ENCODE peak calls at places on chromosomes 7 and 10, in eight cellular contexts. One of them, this sample, is unnamed.

GRCh38 chr7:116740758-116741462 is 68.9 kb downstream of the MET start:
- DNase-seq in ELF-1: no peak
- DNase-seq in DMS153: no peak
- DNase-seq in HEK293T: no peak
- DNase-seq in stimulated activated CD8-positive, alpha-beta memory T cell treated with anti-CD3 and anti-CD28 coated beads, Interleukin-7, amount 100 ng/mL, for 4 hours: no peak
- DNase-seq in activated T-cell treated with anti-CD3 and anti-CD28 coated beads, Interleukin-2, amount 50 U/mL, for 48 hours: no peak
- DNase-seq in activated CD4-positive, alpha-beta T cell treated with anti-CD3 and anti-CD28 coated beads, Interleukin-2, amount 50 U/mL, for 24 hours: no peak
- DNase-seq in T-cell: no peak
- DNase-seq in this sample: no peak

GRCh38 chr10:45442670-45443069 is 68.7 kb downstream of the ALOX5 start:
- DNase-seq in HEK293T: no peak
- DNase-seq in activated CD4-positive, alpha-beta T cell treated with anti-CD3 and anti-CD28 coated beads, Interleukin-2, amount 50 U/mL, for 24 hours: no peak
- DNase-seq in DMS153: no peak
- DNase-seq in stimulated activated CD8-positive, alpha-beta memory T cell treated with anti-CD3 and anti-CD28 coated beads, Interleukin-7, amount 100 ng/mL, for 4 hours: no peak
- DNase-seq in T-cell: no peak
- DNase-seq in activated T-cell treated with anti-CD3 and anti-CD28 coated beads, Interleukin-2, amount 50 U/mL, for 48 hours: peak
- DNase-seq in ELF-1: no peak
- DNase-seq in this sample: no peak

GRCh38 chr7:22563115-22563514 is 63.1 kb upstream of the STEAP1B start:
- DNase-seq in DMS153: peak
- DNase-seq in stimulated activated CD8-positive, alpha-beta memory T cell treated with anti-CD3 and anti-CD28 coated beads, Interleukin-7, amount 100 ng/mL, for 4 hours: no peak
- DNase-seq in activated CD4-positive, alpha-beta T cell treated with anti-CD3 and anti-CD28 coated beads, Interleukin-2, amount 50 U/mL, for 24 hours: no peak
- DNase-seq in activated T-cell treated with anti-CD3 and anti-CD28 coated beads, Interleukin-2, amount 50 U/mL, for 48 hours: no peak
- DNase-seq in HEK293T: no peak
- DNase-seq in ELF-1: peak
- DNase-seq in T-cell: no peak
- DNase-seq in this sample: no peak

GRCh38 chr7:128883622-128884549 is 21.2 kb downstream of the ATP6V1F start:
- DNase-seq in ELF-1: peak
- DNase-seq in T-cell: peak
- DNase-seq in DMS153: peak
- DNase-seq in activated CD4-positive, alpha-beta T cell treated with anti-CD3 and anti-CD28 coated beads, Interleukin-2, amount 50 U/mL, for 24 hours: peak
- DNase-seq in HEK293T: peak
- DNase-seq in activated T-cell treated with anti-CD3 and anti-CD28 coated beads, Interleukin-2, amount 50 U/mL, for 48 hours: peak
- DNase-seq in stimulated activated CD8-positive, alpha-beta memory T cell treated with anti-CD3 and anti-CD28 coated beads, Interleukin-7, amount 100 ng/mL, for 4 hours: peak
- DNase-seq in this sample: peak

GRCh38 chr10:45495438-45496152 is 121.6 kb downstream of the ALOX5 start:
- DNase-seq in activated T-cell treated with anti-CD3 and anti-CD28 coated beads, Interleukin-2, amount 50 U/mL, for 48 hours: no peak
- DNase-seq in HEK293T: no peak
- DNase-seq in activated CD4-positive, alpha-beta T cell treated with anti-CD3 and anti-CD28 coated beads, Interleukin-2, amount 50 U/mL, for 24 hours: no peak
- DNase-seq in T-cell: no peak
- DNase-seq in stimulated activated CD8-positive, alpha-beta memory T cell treated with anti-CD3 and anti-CD28 coated beads, Interleukin-7, amount 100 ng/mL, for 4 hours: no peak
- DNase-seq in DMS153: no peak
- DNase-seq in ELF-1: no peak
- DNase-seq in this sample: no peak

GRCh38 chr10:30185916-30186315 is 126.5 kb upstream of the JCAD start:
- DNase-seq in DMS153: no peak
- DNase-seq in activated CD4-positive, alpha-beta T cell treated with anti-CD3 and anti-CD28 coated beads, Interleukin-2, amount 50 U/mL, for 24 hours: no peak
- DNase-seq in T-cell: no peak
- DNase-seq in activated T-cell treated with anti-CD3 and anti-CD28 coated beads, Interleukin-2, amount 50 U/mL, for 48 hours: no peak
- DNase-seq in stimulated activated CD8-positive, alpha-beta memory T cell treated with anti-CD3 and anti-CD28 coated beads, Interleukin-7, amount 100 ng/mL, for 4 hours: no peak
- DNase-seq in HEK293T: no peak
- DNase-seq in ELF-1: no peak
- DNase-seq in this sample: no peak

GRCh38 chr10:126576336-126576735 is 94.2 kb downstream of the C10orf90 start:
- DNase-seq in stimulated activated CD8-positive, alpha-beta memory T cell treated with anti-CD3 and anti-CD28 coated beads, Interleukin-7, amount 100 ng/mL, for 4 hours: no peak
- DNase-seq in T-cell: no peak
- DNase-seq in DMS153: no peak
- DNase-seq in activated CD4-positive, alpha-beta T cell treated with anti-CD3 and anti-CD28 coated beads, Interleukin-2, amount 50 U/mL, for 24 hours: no peak
- DNase-seq in HEK293T: no peak
- DNase-seq in activated T-cell treated with anti-CD3 and anti-CD28 coated beads, Interleukin-2, amount 50 U/mL, for 48 hours: no peak
- DNase-seq in ELF-1: no peak
- DNase-seq in this sample: no peak

GRCh38 chr7:17640730-17641377 is 299.4 kb downstream of the SNX13 start:
- DNase-seq in T-cell: no peak
- DNase-seq in activated T-cell treated with anti-CD3 and anti-CD28 coated beads, Interleukin-2, amount 50 U/mL, for 48 hours: no peak
- DNase-seq in activated CD4-positive, alpha-beta T cell treated with anti-CD3 and anti-CD28 coated beads, Interleukin-2, amount 50 U/mL, for 24 hours: peak
- DNase-seq in stimulated activated CD8-positive, alpha-beta memory T cell treated with anti-CD3 and anti-CD28 coated beads, Interleukin-7, amount 100 ng/mL, for 4 hours: no peak
- DNase-seq in DMS153: no peak
- DNase-seq in HEK293T: peak
- DNase-seq in ELF-1: no peak
- DNase-seq in this sample: no peak

GRCh38 chr10:104376784-104377300 is 23.2 kb downstream of the CFAP58 start:
- DNase-seq in activated CD4-positive, alpha-beta T cell treated with anti-CD3 and anti-CD28 coated beads, Interleukin-2, amount 50 U/mL, for 24 hours: no peak
- DNase-seq in DMS153: no peak
- DNase-seq in ELF-1: no peak
- DNase-seq in stimulated activated CD8-positive, alpha-beta memory T cell treated with anti-CD3 and anti-CD28 coated beads, Interleukin-7, amount 100 ng/mL, for 4 hours: no peak
- DNase-seq in T-cell: no peak
- DNase-seq in activated T-cell treated with anti-CD3 and anti-CD28 coated beads, Interleukin-2, amount 50 U/mL, for 48 hours: no peak
- DNase-seq in HEK293T: no peak
- DNase-seq in this sample: no peak

GRCh38 chr10:77105756-77106155 is 531.9 kb downstream of the KCNMA1 start:
- DNase-seq in activated CD4-positive, alpha-beta T cell treated with anti-CD3 and anti-CD28 coated beads, Interleukin-2, amount 50 U/mL, for 24 hours: no peak
- DNase-seq in activated T-cell treated with anti-CD3 and anti-CD28 coated beads, Interleukin-2, amount 50 U/mL, for 48 hours: no peak
- DNase-seq in stimulated activated CD8-positive, alpha-beta memory T cell treated with anti-CD3 and anti-CD28 coated beads, Interleukin-7, amount 100 ng/mL, for 4 hours: no peak
- DNase-seq in ELF-1: no peak
- DNase-seq in DMS153: no peak
- DNase-seq in HEK293T: no peak
- DNase-seq in T-cell: no peak
- DNase-seq in this sample: no peak

GRCh38 chr7:101494602-101495329 is 132.1 kb downstream of the COL26A1 start:
- DNase-seq in T-cell: no peak
- DNase-seq in ELF-1: peak
- DNase-seq in activated CD4-positive, alpha-beta T cell treated with anti-CD3 and anti-CD28 coated beads, Interleukin-2, amount 50 U/mL, for 24 hours: no peak
- DNase-seq in HEK293T: peak
- DNase-seq in activated T-cell treated with anti-CD3 and anti-CD28 coated beads, Interleukin-2, amount 50 U/mL, for 48 hours: no peak
- DNase-seq in stimulated activated CD8-positive, alpha-beta memory T cell treated with anti-CD3 and anti-CD28 coated beads, Interleukin-7, amount 100 ng/mL, for 4 hours: no peak
- DNase-seq in DMS153: no peak
- DNase-seq in this sample: no peak

GRCh38 chr10:6069101-6069931 is 7.1 kb upstream of the IL2RA start:
- DNase-seq in activated CD4-positive, alpha-beta T cell treated with anti-CD3 and anti-CD28 coated beads, Interleukin-2, amount 50 U/mL, for 24 hours: no peak
- DNase-seq in DMS153: no peak
- DNase-seq in activated T-cell treated with anti-CD3 and anti-CD28 coated beads, Interleukin-2, amount 50 U/mL, for 48 hours: peak
- DNase-seq in T-cell: peak
- DNase-seq in HEK293T: no peak
- DNase-seq in ELF-1: no peak
- DNase-seq in stimulated activated CD8-positive, alpha-beta memory T cell treated with anti-CD3 and anti-CD28 coated beads, Interleukin-7, amount 100 ng/mL, for 4 hours: no peak
- DNase-seq in this sample: no peak

GRCh38 chr10:128877936-128878335 is 589.1 kb upstream of the MGMT start:
- DNase-seq in stimulated activated CD8-positive, alpha-beta memory T cell treated with anti-CD3 and anti-CD28 coated beads, Interleukin-7, amount 100 ng/mL, for 4 hours: no peak
- DNase-seq in HEK293T: no peak
- DNase-seq in ELF-1: peak
- DNase-seq in activated CD4-positive, alpha-beta T cell treated with anti-CD3 and anti-CD28 coated beads, Interleukin-2, amount 50 U/mL, for 24 hours: no peak
- DNase-seq in T-cell: no peak
- DNase-seq in activated T-cell treated with anti-CD3 and anti-CD28 coated beads, Interleukin-2, amount 50 U/mL, for 48 hours: no peak
- DNase-seq in DMS153: no peak
- DNase-seq in this sample: no peak

GRCh38 chr7:7923818-7924217 is 44.8 kb upstream of the GLCCI1 start:
- DNase-seq in stimulated activated CD8-positive, alpha-beta memory T cell treated with anti-CD3 and anti-CD28 coated beads, Interleukin-7, amount 100 ng/mL, for 4 hours: no peak
- DNase-seq in activated T-cell treated with anti-CD3 and anti-CD28 coated beads, Interleukin-2, amount 50 U/mL, for 48 hours: no peak
- DNase-seq in HEK293T: no peak
- DNase-seq in T-cell: no peak
- DNase-seq in DMS153: no peak
- DNase-seq in activated CD4-positive, alpha-beta T cell treated with anti-CD3 and anti-CD28 coated beads, Interleukin-2, amount 50 U/mL, for 24 hours: no peak
- DNase-seq in ELF-1: no peak
- DNase-seq in this sample: no peak

GRCh38 chr7:70402069-70402468 is 729.9 kb upstream of the GALNT17 start:
- DNase-seq in activated T-cell treated with anti-CD3 and anti-CD28 coated beads, Interleukin-2, amount 50 U/mL, for 48 hours: no peak
- DNase-seq in activated CD4-positive, alpha-beta T cell treated with anti-CD3 and anti-CD28 coated beads, Interleukin-2, amount 50 U/mL, for 24 hours: no peak
- DNase-seq in ELF-1: no peak
- DNase-seq in DMS153: no peak
- DNase-seq in stimulated activated CD8-positive, alpha-beta memory T cell treated with anti-CD3 and anti-CD28 coated beads, Interleukin-7, amount 100 ng/mL, for 4 hours: no peak
- DNase-seq in T-cell: no peak
- DNase-seq in HEK293T: no peak
- DNase-seq in this sample: no peak

GRCh38 chr10:73732931-73733623 is 11.1 kb upstream of the SEC24C start:
- DNase-seq in ELF-1: peak
- DNase-seq in T-cell: no peak
- DNase-seq in activated CD4-positive, alpha-beta T cell treated with anti-CD3 and anti-CD28 coated beads, Interleukin-2, amount 50 U/mL, for 24 hours: no peak
- DNase-seq in HEK293T: no peak
- DNase-seq in DMS153: no peak
- DNase-seq in activated T-cell treated with anti-CD3 and anti-CD28 coated beads, Interleukin-2, amount 50 U/mL, for 48 hours: no peak
- DNase-seq in stimulated activated CD8-positive, alpha-beta memory T cell treated with anti-CD3 and anti-CD28 coated beads, Interleukin-7, amount 100 ng/mL, for 4 hours: no peak
- DNase-seq in this sample: no peak

GRCh38 chr7:77827999-77828398 is 29.4 kb downstream of the PHTF2 start:
- DNase-seq in DMS153: peak
- DNase-seq in ELF-1: no peak
- DNase-seq in T-cell: no peak
- DNase-seq in activated T-cell treated with anti-CD3 and anti-CD28 coated beads, Interleukin-2, amount 50 U/mL, for 48 hours: no peak
- DNase-seq in activated CD4-positive, alpha-beta T cell treated with anti-CD3 and anti-CD28 coated beads, Interleukin-2, amount 50 U/mL, for 24 hours: no peak
- DNase-seq in stimulated activated CD8-positive, alpha-beta memory T cell treated with anti-CD3 and anti-CD28 coated beads, Interleukin-7, amount 100 ng/mL, for 4 hours: no peak
- DNase-seq in HEK293T: no peak
- DNase-seq in this sample: no peak

GRCh38 chr7:148906707-148907498 is 22.8 kb upstream of the EZH2 start:
- DNase-seq in DMS153: no peak
- DNase-seq in T-cell: no peak
- DNase-seq in activated CD4-positive, alpha-beta T cell treated with anti-CD3 and anti-CD28 coated beads, Interleukin-2, amount 50 U/mL, for 24 hours: no peak
- DNase-seq in activated T-cell treated with anti-CD3 and anti-CD28 coated beads, Interleukin-2, amount 50 U/mL, for 48 hours: no peak
- DNase-seq in HEK293T: no peak
- DNase-seq in ELF-1: no peak
- DNase-seq in stimulated activated CD8-positive, alpha-beta memory T cell treated with anti-CD3 and anti-CD28 coated beads, Interleukin-7, amount 100 ng/mL, for 4 hours: no peak
- DNase-seq in this sample: no peak

GRCh38 chr10:117135480-117136140 is 2.5 kb downstream of the VAX1 start:
- DNase-seq in activated T-cell treated with anti-CD3 and anti-CD28 coated beads, Interleukin-2, amount 50 U/mL, for 48 hours: no peak
- DNase-seq in T-cell: no peak
- DNase-seq in DMS153: no peak
- DNase-seq in activated CD4-positive, alpha-beta T cell treated with anti-CD3 and anti-CD28 coated beads, Interleukin-2, amount 50 U/mL, for 24 hours: no peak
- DNase-seq in HEK293T: no peak
- DNase-seq in stimulated activated CD8-positive, alpha-beta memory T cell treated with anti-CD3 and anti-CD28 coated beads, Interleukin-7, amount 100 ng/mL, for 4 hours: no peak
- DNase-seq in ELF-1: no peak
- DNase-seq in this sample: no peak

GRCh38 chr7:3204526-3204925 is 96.5 kb upstream of the SDK1 start:
- DNase-seq in DMS153: no peak
- DNase-seq in HEK293T: no peak
- DNase-seq in T-cell: no peak
- DNase-seq in stimulated activated CD8-positive, alpha-beta memory T cell treated with anti-CD3 and anti-CD28 coated beads, Interleukin-7, amount 100 ng/mL, for 4 hours: no peak
- DNase-seq in activated CD4-positive, alpha-beta T cell treated with anti-CD3 and anti-CD28 coated beads, Interleukin-2, amount 50 U/mL, for 24 hours: no peak
- DNase-seq in ELF-1: no peak
- DNase-seq in activated T-cell treated with anti-CD3 and anti-CD28 coated beads, Interleukin-2, amount 50 U/mL, for 48 hours: no peak
- DNase-seq in this sample: no peak

GRCh38 chr10:123995461-123996131 is 97.8 kb downstream of the CHST15 start:
- DNase-seq in T-cell: peak
- DNase-seq in DMS153: peak
- DNase-seq in activated CD4-positive, alpha-beta T cell treated with anti-CD3 and anti-CD28 coated beads, Interleukin-2, amount 50 U/mL, for 24 hours: no peak
- DNase-seq in stimulated activated CD8-positive, alpha-beta memory T cell treated with anti-CD3 and anti-CD28 coated beads, Interleukin-7, amount 100 ng/mL, for 4 hours: no peak
- DNase-seq in ELF-1: peak
- DNase-seq in activated T-cell treated with anti-CD3 and anti-CD28 coated beads, Interleukin-2, amount 50 U/mL, for 48 hours: peak
- DNase-seq in HEK293T: peak
- DNase-seq in this sample: no peak

GRCh38 chr7:156038345-156038744 is 226.1 kb upstream of the SHH start:
- DNase-seq in DMS153: no peak
- DNase-seq in T-cell: no peak
- DNase-seq in HEK293T: no peak
- DNase-seq in activated T-cell treated with anti-CD3 and anti-CD28 coated beads, Interleukin-2, amount 50 U/mL, for 48 hours: no peak
- DNase-seq in ELF-1: peak
- DNase-seq in activated CD4-positive, alpha-beta T cell treated with anti-CD3 and anti-CD28 coated beads, Interleukin-2, amount 50 U/mL, for 24 hours: no peak
- DNase-seq in stimulated activated CD8-positive, alpha-beta memory T cell treated with anti-CD3 and anti-CD28 coated beads, Interleukin-7, amount 100 ng/mL, for 4 hours: no peak
- DNase-seq in this sample: no peak

GRCh38 chr7:75950111-75950681 is 35.2 kb downstream of the POR start:
- DNase-seq in DMS153: no peak
- DNase-seq in HEK293T: no peak
- DNase-seq in stimulated activated CD8-positive, alpha-beta memory T cell treated with anti-CD3 and anti-CD28 coated beads, Interleukin-7, amount 100 ng/mL, for 4 hours: no peak
- DNase-seq in activated CD4-positive, alpha-beta T cell treated with anti-CD3 and anti-CD28 coated beads, Interleukin-2, amount 50 U/mL, for 24 hours: no peak
- DNase-seq in T-cell: no peak
- DNase-seq in ELF-1: no peak
- DNase-seq in activated T-cell treated with anti-CD3 and anti-CD28 coated beads, Interleukin-2, amount 50 U/mL, for 48 hours: no peak
- DNase-seq in this sample: no peak

GRCh38 chr10:98511861-98512260 is 65.1 kb upstream of the HPS1 start:
- DNase-seq in ELF-1: no peak
- DNase-seq in stimulated activated CD8-positive, alpha-beta memory T cell treated with anti-CD3 and anti-CD28 coated beads, Interleukin-7, amount 100 ng/mL, for 4 hours: no peak
- DNase-seq in T-cell: no peak
- DNase-seq in DMS153: no peak
- DNase-seq in activated T-cell treated with anti-CD3 and anti-CD28 coated beads, Interleukin-2, amount 50 U/mL, for 48 hours: no peak
- DNase-seq in HEK293T: no peak
- DNase-seq in activated CD4-positive, alpha-beta T cell treated with anti-CD3 and anti-CD28 coated beads, Interleukin-2, amount 50 U/mL, for 24 hours: no peak
- DNase-seq in this sample: no peak

GRCh38 chr7:127504715-127505114 is 80.7 kb downstream of the GCC1 start:
- DNase-seq in ELF-1: peak
- DNase-seq in DMS153: no peak
- DNase-seq in activated T-cell treated with anti-CD3 and anti-CD28 coated beads, Interleukin-2, amount 50 U/mL, for 48 hours: peak
- DNase-seq in HEK293T: peak
- DNase-seq in activated CD4-positive, alpha-beta T cell treated with anti-CD3 and anti-CD28 coated beads, Interleukin-2, amount 50 U/mL, for 24 hours: no peak
- DNase-seq in stimulated activated CD8-positive, alpha-beta memory T cell treated with anti-CD3 and anti-CD28 coated beads, Interleukin-7, amount 100 ng/mL, for 4 hours: no peak
- DNase-seq in T-cell: peak
- DNase-seq in this sample: no peak

GRCh38 chr10:4162571-4163286 is 377.7 kb upstream of the KLF6 start:
- DNase-seq in T-cell: no peak
- DNase-seq in stimulated activated CD8-positive, alpha-beta memory T cell treated with anti-CD3 and anti-CD28 coated beads, Interleukin-7, amount 100 ng/mL, for 4 hours: no peak
- DNase-seq in activated CD4-positive, alpha-beta T cell treated with anti-CD3 and anti-CD28 coated beads, Interleukin-2, amount 50 U/mL, for 24 hours: no peak
- DNase-seq in HEK293T: no peak
- DNase-seq in ELF-1: no peak
- DNase-seq in DMS153: no peak
- DNase-seq in activated T-cell treated with anti-CD3 and anti-CD28 coated beads, Interleukin-2, amount 50 U/mL, for 48 hours: no peak
- DNase-seq in this sample: no peak

GRCh38 chr7:113774182-113774807 is 144.5 kb downstream of the PPP1R3A start:
- DNase-seq in T-cell: no peak
- DNase-seq in HEK293T: peak
- DNase-seq in ELF-1: no peak
- DNase-seq in activated T-cell treated with anti-CD3 and anti-CD28 coated beads, Interleukin-2, amount 50 U/mL, for 48 hours: no peak
- DNase-seq in activated CD4-positive, alpha-beta T cell treated with anti-CD3 and anti-CD28 coated beads, Interleukin-2, amount 50 U/mL, for 24 hours: no peak
- DNase-seq in stimulated activated CD8-positive, alpha-beta memory T cell treated with anti-CD3 and anti-CD28 coated beads, Interleukin-7, amount 100 ng/mL, for 4 hours: no peak
- DNase-seq in DMS153: peak
- DNase-seq in this sample: peak

GRCh38 chr7:152115021-152115718 is 89.7 kb downstream of the GALNT11 start:
- DNase-seq in activated CD4-positive, alpha-beta T cell treated with anti-CD3 and anti-CD28 coated beads, Interleukin-2, amount 50 U/mL, for 24 hours: no peak
- DNase-seq in stimulated activated CD8-positive, alpha-beta memory T cell treated with anti-CD3 and anti-CD28 coated beads, Interleukin-7, amount 100 ng/mL, for 4 hours: no peak
- DNase-seq in T-cell: no peak
- DNase-seq in HEK293T: no peak
- DNase-seq in DMS153: no peak
- DNase-seq in activated T-cell treated with anti-CD3 and anti-CD28 coated beads, Interleukin-2, amount 50 U/mL, for 48 hours: no peak
- DNase-seq in ELF-1: no peak
- DNase-seq in this sample: no peak

GRCh38 chr7:131829911-131830310 is 273.5 kb upstream of the PODXL start:
- DNase-seq in ELF-1: peak
- DNase-seq in T-cell: no peak
- DNase-seq in activated T-cell treated with anti-CD3 and anti-CD28 coated beads, Interleukin-2, amount 50 U/mL, for 48 hours: no peak
- DNase-seq in stimulated activated CD8-positive, alpha-beta memory T cell treated with anti-CD3 and anti-CD28 coated beads, Interleukin-7, amount 100 ng/mL, for 4 hours: no peak
- DNase-seq in HEK293T: no peak
- DNase-seq in activated CD4-positive, alpha-beta T cell treated with anti-CD3 and anti-CD28 coated beads, Interleukin-2, amount 50 U/mL, for 24 hours: no peak
- DNase-seq in DMS153: peak
- DNase-seq in this sample: no peak

GRCh38 chr7:79702116-79702515 is 248.6 kb upstream of the MAGI2 start:
- DNase-seq in activated T-cell treated with anti-CD3 and anti-CD28 coated beads, Interleukin-2, amount 50 U/mL, for 48 hours: no peak
- DNase-seq in T-cell: no peak
- DNase-seq in stimulated activated CD8-positive, alpha-beta memory T cell treated with anti-CD3 and anti-CD28 coated beads, Interleukin-7, amount 100 ng/mL, for 4 hours: no peak
- DNase-seq in DMS153: no peak
- DNase-seq in activated CD4-positive, alpha-beta T cell treated with anti-CD3 and anti-CD28 coated beads, Interleukin-2, amount 50 U/mL, for 24 hours: no peak
- DNase-seq in ELF-1: no peak
- DNase-seq in HEK293T: no peak
- DNase-seq in this sample: no peak

GRCh38 chr10:95268438-95268837 is 22.4 kb downstream of the PDLIM1 start:
- DNase-seq in activated CD4-positive, alpha-beta T cell treated with anti-CD3 and anti-CD28 coated beads, Interleukin-2, amount 50 U/mL, for 24 hours: no peak
- DNase-seq in activated T-cell treated with anti-CD3 and anti-CD28 coated beads, Interleukin-2, amount 50 U/mL, for 48 hours: no peak
- DNase-seq in stimulated activated CD8-positive, alpha-beta memory T cell treated with anti-CD3 and anti-CD28 coated beads, Interleukin-7, amount 100 ng/mL, for 4 hours: no peak
- DNase-seq in ELF-1: peak
- DNase-seq in DMS153: no peak
- DNase-seq in HEK293T: no peak
- DNase-seq in T-cell: no peak
- DNase-seq in this sample: no peak

GRCh38 chr10:24042884-24043283 is 166.1 kb upstream of the KIAA1217 start:
- DNase-seq in activated T-cell treated with anti-CD3 and anti-CD28 coated beads, Interleukin-2, amount 50 U/mL, for 48 hours: no peak
- DNase-seq in DMS153: no peak
- DNase-seq in stimulated activated CD8-positive, alpha-beta memory T cell treated with anti-CD3 and anti-CD28 coated beads, Interleukin-7, amount 100 ng/mL, for 4 hours: no peak
- DNase-seq in ELF-1: no peak
- DNase-seq in T-cell: no peak
- DNase-seq in activated CD4-positive, alpha-beta T cell treated with anti-CD3 and anti-CD28 coated beads, Interleukin-2, amount 50 U/mL, for 24 hours: no peak
- DNase-seq in HEK293T: no peak
- DNase-seq in this sample: no peak

GRCh38 chr7:5423272-5423843 is at the start of gene TNRC18:
- DNase-seq in stimulated activated CD8-positive, alpha-beta memory T cell treated with anti-CD3 and anti-CD28 coated beads, Interleukin-7, amount 100 ng/mL, for 4 hours: no peak
- DNase-seq in ELF-1: peak
- DNase-seq in T-cell: no peak
- DNase-seq in activated T-cell treated with anti-CD3 and anti-CD28 coated beads, Interleukin-2, amount 50 U/mL, for 48 hours: peak
- DNase-seq in activated CD4-positive, alpha-beta T cell treated with anti-CD3 and anti-CD28 coated beads, Interleukin-2, amount 50 U/mL, for 24 hours: no peak
- DNase-seq in DMS153: no peak
- DNase-seq in HEK293T: no peak
- DNase-seq in this sample: no peak

GRCh38 chr10:102523250-102524029 is 19.7 kb downstream of the SUFU start:
- DNase-seq in HEK293T: no peak
- DNase-seq in activated T-cell treated with anti-CD3 and anti-CD28 coated beads, Interleukin-2, amount 50 U/mL, for 48 hours: no peak
- DNase-seq in ELF-1: no peak
- DNase-seq in T-cell: no peak
- DNase-seq in DMS153: no peak
- DNase-seq in stimulated activated CD8-positive, alpha-beta memory T cell treated with anti-CD3 and anti-CD28 coated beads, Interleukin-7, amount 100 ng/mL, for 4 hours: no peak
- DNase-seq in activated CD4-positive, alpha-beta T cell treated with anti-CD3 and anti-CD28 coated beads, Interleukin-2, amount 50 U/mL, for 24 hours: no peak
- DNase-seq in this sample: no peak